ENCODE peak calls at places on chromosomes 16 and 17, in five cellular contexts. O is lower leg skin, W is AG10803, A is upper lobe of right lung, M is neural crest cell. F is an unnamed sample.

GRCh38 chr16:58399718-58400633 is 7.7 kb downstream of the GINS3 start:
- DNase-seq in O (no peak), W (no peak), A (no peak), M (no peak), F (no peak)

GRCh38 chr16:51814617-51815016 is 663.5 kb upstream of the SALL1 start:
- DNase-seq in O (no peak), W (no peak), A (no peak), M (no peak), F (no peak)

GRCh38 chr17:83127431-83128160 is 48.2 kb downstream of the METRNL start:
- DNase-seq in O (no peak), W (no peak), A (peak), M (no peak), F (no peak)

GRCh38 chr17:13044713-13045112 is 26.9 kb upstream of the ELAC2 start:
- DNase-seq in O (no peak), W (peak), A (no peak), M (no peak), F (no peak)

GRCh38 chr17:9115446-9116265 is 94.3 kb downstream of the NTN1 start:
- DNase-seq in O (peak), W (peak), A (peak), M (peak), F (no peak)

GRCh38 chr17:73759324-73760185 is 115.3 kb upstream of the SDK2 start:
- DNase-seq in O (no peak), W (no peak), A (no peak), M (no peak), F (peak)

GRCh38 chr16:88810166-88810867 is 1.4 kb downstream of the APRT start:
- DNase-seq in O (no peak), W (no peak), A (peak), M (no peak), F (no peak)

GRCh38 chr16:2095315-2095853 is 40.3 kb downstream of the PKD1 start:
- DNase-seq in O (no peak), W (no peak), A (no peak), M (no peak), F (no peak)

GRCh38 chr17:7336240-7337175 is at the start of gene ACAP1:
- DNase-seq in O (no peak), W (no peak), A (peak), M (no peak), F (no peak)

GRCh38 chr17:27206447-27206846 is 87.5 kb upstream of the WSB1 start:
- DNase-seq in O (no peak), W (no peak), A (no peak), M (no peak), F (peak)

GRCh38 chr17:3893003-3893719 is at the start of gene CAMKK1:
- DNase-seq in O (peak), W (peak), A (peak), M (peak), F (peak)

GRCh38 chr17:34556384-34556783 is 23.0 kb upstream of the TMEM132E start:
- DNase-seq in O (no peak), W (no peak), A (no peak), M (peak), F (no peak)

GRCh38 chr16:24701521-24701951 is 27.9 kb upstream of the TNRC6A start:
- DNase-seq in O (no peak), W (peak), A (no peak), M (no peak), F (no peak)

GRCh38 chr17:8125947-8126305 is 2.0 kb upstream of the HES7 start:
- DNase-seq in O (no peak), W (no peak), A (no peak), M (peak), F (no peak)

GRCh38 chr17:51487947-51488346 is 227.6 kb downstream of the UTP18 start:
- DNase-seq in O (no peak), W (no peak), A (no peak), M (no peak), F (peak)

GRCh38 chr17:50211249-50212120 is 10.1 kb upstream of the COL1A1 start:
- DNase-seq in O (no peak), W (peak), A (no peak), M (no peak), F (no peak)
- TF ChIP-seq CTCF in O (no peak), W (no peak), A (no peak), M (no peak), F (no peak)

DNA sequence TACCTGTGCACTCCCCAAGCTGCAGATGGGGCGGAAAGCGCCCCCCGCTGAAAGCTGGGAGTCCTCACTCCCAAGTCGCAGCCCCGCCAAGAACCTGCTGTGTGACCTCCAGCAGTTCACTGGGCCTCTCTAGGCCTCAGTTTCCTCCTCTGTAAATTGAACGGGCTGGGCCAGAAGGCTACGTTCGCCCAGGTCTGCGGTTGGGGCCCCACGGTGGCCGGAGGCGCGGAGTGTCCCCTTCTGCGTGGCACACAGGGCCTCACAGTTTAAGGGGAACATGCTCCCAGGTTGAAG is 628 bp downstream of the GALK1 start:
- DNase-seq in O (no peak), W (no peak), A (no peak), M (no peak), F (no peak)
- TF ChIP-seq CTCF in O (no peak), W (peak), A (peak), M (no peak), F (no peak)

GRCh38 chr17:76540381-76541300 is 797 bp downstream of the PRCD start:
- DNase-seq in O (peak), W (peak), A (peak), M (peak), F (peak)
- TF ChIP-seq CTCF in O (no peak), W (peak), A (peak), M (peak), F (no peak)

DNA sequence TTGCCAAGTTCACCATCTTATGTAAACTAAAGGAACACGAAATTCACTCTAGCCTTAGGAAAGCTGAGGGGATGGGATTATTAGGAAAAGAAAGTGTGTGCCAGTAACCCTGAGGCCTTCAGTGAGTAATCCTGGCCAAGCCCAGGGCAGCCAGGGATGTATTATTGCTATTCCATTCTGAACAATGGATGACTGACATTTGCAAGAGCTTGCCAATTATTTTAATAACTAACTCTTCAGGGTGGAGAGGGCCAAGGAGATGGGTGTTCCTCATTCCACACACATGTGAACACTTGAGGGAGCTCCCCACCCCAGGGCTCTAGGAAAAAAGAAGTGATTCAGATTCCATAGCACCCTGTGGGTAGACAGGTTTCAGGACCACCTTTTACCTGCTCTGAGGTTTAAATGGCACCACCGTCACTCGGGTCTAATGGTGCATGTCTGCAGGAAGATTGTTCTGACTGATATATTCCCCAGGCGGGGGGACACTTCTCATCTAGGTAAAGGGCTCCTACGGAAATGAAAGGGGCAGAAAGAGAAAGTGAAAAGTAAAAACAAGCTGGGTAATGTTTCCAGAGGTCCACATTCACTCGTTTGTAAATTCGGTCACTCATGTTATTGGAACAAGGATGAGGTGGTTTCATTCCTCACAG is 41.5 kb downstream of the TK2 start:
- DNase-seq in O (no peak), W (no peak), A (no peak), M (no peak), F (no peak)
- TF ChIP-seq CTCF in O (no peak), W (no peak), A (no peak), M (no peak), F (no peak)

GRCh38 chr17:10628756-10629155 is 28.4 kb downstream of the MYH3 start:
- DNase-seq in O (no peak), W (no peak), A (no peak), M (no peak), F (no peak)
- TF ChIP-seq CTCF in O (no peak), W (peak), A (peak), M (peak), F (peak)